ENCODE peak calls at places on chromosomes 1 and 21, in eight cellular contexts. U is tibial artery, K is endodermal cell, R is breast epithelium, T is PC-3, I is Panc1, Z is body of pancreas, C is heart left ventricle. F is an unnamed sample.

GRCh38 chr1:17239420-17239819 is 9.5 kb upstream of the PADI3 start:
- DNase-seq in T (peak; percentile 79), Z (peak; percentile 45), I (peak; percentile 82), R (no peak), K (peak; percentile 94), U (no peak), C (no peak), F (peak; percentile 56)

GRCh38 chr1:197151185-197151584 is 4.7 kb upstream of the ASPM start:
- DNase-seq in R (no peak), C (no peak), K (no peak), Z (no peak), T (no peak), I (no peak), U (no peak), F (no peak)

GRCh38 chr1:14421295-14421976 is 177.0 kb upstream of the KAZN start:
- DNase-seq in Z (no peak), T (no peak), U (no peak), R (no peak), C (no peak), I (no peak), K (peak; percentile 17), F (no peak)

GRCh38 chr1:19368964-19369363 is 56.8 kb downstream of the SLC66A1 start:
- DNase-seq in T (no peak), R (no peak), Z (no peak), I (no peak), C (no peak), U (no peak), K (no peak), F (no peak)

GRCh38 chr1:33349081-33349759 is 28.3 kb upstream of the A3GALT2 start:
- DNase-seq in U (peak; percentile 76), R (no peak), T (peak; percentile 28), I (no peak), K (peak; percentile 81), Z (peak; percentile 54), C (no peak), F (peak; percentile 21)

GRCh38 chr1:227227761-227228160 is 90.5 kb downstream of the CDC42BPA start:
- DNase-seq in C (no peak), T (peak; percentile 34), U (no peak), I (no peak), Z (no peak), R (no peak), K (no peak), F (no peak)

GRCh38 chr21:33808715-33809367 is 106.8 kb downstream of the ATP5PO start:
- DNase-seq in C (no peak), K (no peak), Z (no peak), R (no peak), U (no peak), I (no peak), T (no peak), F (no peak)

GRCh38 chr21:45401054-45401518 is 3.9 kb upstream of the COL18A1 start:
- DNase-seq in C (no peak), I (no peak), R (no peak), K (no peak), Z (no peak), U (no peak), T (no peak), F (no peak)

GRCh38 chr21:25831300-25831699 is 96.5 kb downstream of the GABPA start:
- DNase-seq in I (no peak), Z (no peak), U (no peak), T (no peak), C (no peak), R (no peak), K (no peak), F (no peak)

GRCh38 chr1:54111624-54112023 is 41.2 kb downstream of the CDCP2 start:
- DNase-seq in Z (no peak), R (no peak), U (no peak), C (no peak), I (no peak), T (no peak), K (peak; percentile 20), F (no peak)

GRCh38 chr1:33235521-33235920 is 20.8 kb upstream of the ZNF362 start:
- DNase-seq in K (no peak), T (no peak), Z (no peak), R (no peak), U (peak; percentile 16), C (no peak), I (no peak), F (no peak)

GRCh38 chr21:43731891-43732711 is 13.2 kb downstream of the PDXK start:
- DNase-seq in R (no peak), U (no peak), K (no peak), I (no peak), Z (no peak), T (no peak), C (no peak), F (no peak)

GRCh38 chr21:33543505-33544129 is 779 bp downstream of the SON start:
- DNase-seq in T (peak; percentile 47), R (peak; percentile 67), I (no peak), K (no peak), C (peak; percentile 80), Z (peak; percentile 68), U (no peak), F (peak; percentile 71)

GRCh38 chr1:1421147-1421906 is at the start of gene ANKRD65:
- DNase-seq in C (no peak), T (no peak), Z (no peak), U (no peak), K (peak; percentile 62), I (no peak), R (peak; percentile 68), F (no peak)

GRCh38 chr21:44439211-44439600 is 16.1 kb upstream of the LRRC3 start:
- DNase-seq in I (no peak), T (no peak), U (peak; percentile 7), R (no peak), K (no peak), Z (no peak), C (no peak), F (no peak)

GRCh38 chr1:32859915-32860314 is 10.8 kb downstream of the FNDC5 start:
- DNase-seq in Z (no peak), U (no peak), I (no peak), T (no peak), C (no peak), R (no peak), K (no peak), F (no peak)

GRCh38 chr1:46606255-46606965 is 2.3 kb upstream of the MKNK1 start:
- DNase-seq in Z (no peak), K (no peak), I (no peak), U (no peak), R (no peak), C (no peak), T (peak; percentile 64), F (no peak)

GRCh38 chr1:25017436-25018109 is 87.5 kb upstream of the RUNX3 start:
- DNase-seq in U (no peak), K (peak; percentile 84), Z (no peak), T (no peak), C (no peak), I (no peak), R (no peak), F (no peak)

GRCh38 chr1:187626056-187626455 is 797.3 kb downstream of the PLA2G4A start:
- DNase-seq in I (no peak), K (peak; percentile 49), R (no peak), C (no peak), U (no peak), T (no peak), Z (no peak), F (peak; percentile 75)

GRCh38 chr1:41476807-41477361 is 7.6 kb downstream of the EDN2 start:
- DNase-seq in I (no peak), T (no peak), R (no peak), U (no peak), Z (peak; percentile 86), C (peak; percentile 54), K (no peak), F (no peak)

GRCh38 chr1:29124366-29125236 is 898 bp upstream of the TMEM200B start:
- DNase-seq in I (no peak), R (peak; percentile 57), T (peak; percentile 58), C (peak; percentile 82), Z (peak; percentile 43), K (peak; percentile 98), U (peak; percentile 91), F (peak; percentile 52)

DNA sequence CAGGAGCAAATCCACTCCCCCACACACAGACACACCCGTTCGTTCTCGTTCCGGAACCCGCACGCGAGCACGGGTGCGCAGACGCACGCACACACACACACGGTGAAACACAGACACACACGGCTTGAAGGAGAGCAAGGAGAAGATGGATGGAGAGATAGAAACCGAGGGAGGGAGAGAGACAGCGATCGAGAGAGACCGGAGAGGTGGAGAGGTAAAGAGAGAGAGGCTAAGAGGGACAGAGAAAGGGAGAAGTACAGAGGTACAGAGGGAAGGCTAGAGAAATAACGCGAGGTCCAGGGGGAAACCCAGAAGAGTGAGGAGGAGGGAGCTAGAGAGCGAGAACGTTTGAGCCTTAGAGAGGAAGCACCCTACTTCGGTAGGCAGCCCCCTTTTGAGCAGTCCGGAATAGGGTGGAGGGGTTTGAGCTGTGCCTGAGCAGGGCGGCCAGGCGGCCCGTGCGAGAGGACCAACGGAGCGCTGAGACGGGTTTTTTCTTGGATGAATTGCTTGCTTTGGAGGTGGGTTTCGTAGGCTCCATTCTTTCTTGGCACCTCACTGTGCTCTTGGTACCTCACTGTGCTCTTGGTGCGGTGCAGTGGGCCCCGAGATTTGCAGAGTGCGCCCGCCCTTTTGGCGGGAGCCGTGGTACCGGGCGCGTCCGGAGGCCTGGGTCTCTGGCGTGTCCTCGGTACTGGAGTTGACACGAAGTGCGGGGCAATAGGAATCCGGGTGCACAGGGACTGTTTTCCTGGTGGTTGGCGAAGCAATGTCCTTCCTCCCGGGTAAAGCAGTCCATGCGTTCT is 88.4 kb upstream of the RHOU start:
- DNase-seq in U (no peak), K (peak; percentile 80), R (no peak), T (peak; percentile 63), C (no peak), I (peak; percentile 47), Z (no peak), F (peak; percentile 39)
- TF ChIP-seq CTCF in U (no peak), K (no peak), R (no peak), T (no peak), C (no peak), I (no peak), Z (no peak), F (peak; percentile 25)

GRCh38 chr1:37481289-37482003 is 7.1 kb downstream of the ZC3H12A start:
- DNase-seq in T (no peak), Z (no peak), U (no peak), C (no peak), I (no peak), R (no peak), K (no peak), F (no peak)
- H3K36me3 ChIP-seq in T (peaks cover 41% of the 10 kb centered on the region), Z (peaks cover 21% of the 10 kb centered on the region), U (peaks cover 55% of the 10 kb centered on the region), C (no peaks in the 10 kb centered on the region), I (peaks cover 7% of the 10 kb centered on the region), R (peaks cover 9% of the 10 kb centered on the region), K (peaks cover 25% of the 10 kb centered on the region), F (peaks cover 7% of the 10 kb centered on the region)

GRCh38 chr1:91501527-91501859 is 842 bp downstream of the CDC7 start:
- DNase-seq in Z (no peak), K (no peak), R (no peak), C (no peak), I (no peak), T (no peak), U (no peak), F (no peak)
- H3K4me1 ChIP-seq in Z (peaks cover 14% of the 10 kb centered on the region), K (peaks cover 11% of the 10 kb centered on the region), R (no peaks in the 10 kb centered on the region), C (peaks cover 4% of the 10 kb centered on the region), I (peaks cover 18% of the 10 kb centered on the region), T (peaks cover 27% of the 10 kb centered on the region), U (no peaks in the 10 kb centered on the region), F (no peaks in the 10 kb centered on the region)

GRCh38 chr1:9428601-9429368 is 110.5 kb upstream of the SLC25A33 start:
- DNase-seq in U (peak; percentile 99), I (peak; percentile 99), T (peak; percentile 99), R (peak; percentile 100), K (peak; percentile 100), Z (peak; percentile 100), C (peak; percentile 98), F (peak; percentile 93)
- TF ChIP-seq CTCF in U (peak; percentile 29), I (no peak), T (no peak), R (peak; percentile 38), K (peak; percentile 63), Z (no peak), C (peak; percentile 3), F (peak; percentile 11)

F was measured in BE2C.